ENCODE peak calls at places on chromosome 21, in four cellular contexts. C is K562, V is HL-60, L is GM12878. K is an unnamed sample.

GRCh38 chr21:42061195-42061865 is 9.8 kb upstream of the UMODL1 start:
- DNase-seq in C (no peak), V (peak), L (peak), K (peak)

GRCh38 chr21:39660191-39660590 is 47.5 kb downstream of the B3GALT5 start:
- DNase-seq in C (no peak), V (no peak), L (no peak), K (no peak)

GRCh38 chr21:44532712-44533111 is 7.3 kb downstream of the KRTAP10-1 start:
- DNase-seq in C (no peak), V (no peak), L (no peak), K (no peak)

GRCh38 chr21:15219866-15220265 is 155.1 kb upstream of the NRIP1 start:
- DNase-seq in C (no peak), V (no peak), L (no peak), K (no peak)

GRCh38 chr21:21463456-21463855 is 465.2 kb downstream of the NCAM2 start:
- DNase-seq in C (no peak), V (no peak), L (no peak), K (no peak)

GRCh38 chr21:41750532-41751151 is 16.2 kb downstream of the RIPK4 start:
- DNase-seq in C (no peak), V (no peak), L (no peak), K (no peak)

GRCh38 chr21:38987551-38988210 is 182.0 kb downstream of the ETS2 start:
- DNase-seq in C (no peak), V (no peak), L (no peak), K (no peak)

GRCh38 chr21:45335761-45336534 is 48.3 kb upstream of the POFUT2 start:
- DNase-seq in C (no peak), V (no peak), L (no peak), K (no peak)

GRCh38 chr21:17818158-17819113 is 720 bp downstream of the C21orf91 start:
- DNase-seq in C (no peak), V (peak), L (no peak), K (peak)

GRCh38 chr21:39533545-39534226 is 79.1 kb upstream of the B3GALT5 start:
- DNase-seq in C (no peak), V (no peak), L (no peak), K (no peak)

GRCh38 chr21:37579356-37579755 is 212.8 kb downstream of the DYRK1A start:
- DNase-seq in C (no peak), V (no peak), L (no peak), K (no peak)

GRCh38 chr21:16913010-16913409 is 599.8 kb upstream of the CXADR start:
- DNase-seq in C (no peak), V (no peak), L (no peak), K (no peak)

GRCh38 chr21:43370091-43370658 is 56.8 kb downstream of the SIK1 start:
- DNase-seq in C (no peak), V (no peak), L (no peak), K (no peak)

GRCh38 chr21:44618909-44619308 is 7.0 kb downstream of the KRTAP10-8 start:
- DNase-seq in C (no peak), V (no peak), L (no peak), K (no peak)

GRCh38 chr21:36551326-36551725 is 71.4 kb upstream of the CLDN14 start:
- DNase-seq in C (no peak), V (no peak), L (no peak), K (no peak)

GRCh38 chr21:36550761-36551160 is 70.8 kb upstream of the CLDN14 start:
- DNase-seq in C (no peak), V (no peak), L (no peak), K (no peak)

GRCh38 chr21:36552458-36552800 is 72.5 kb upstream of the CLDN14 start:
- DNase-seq in C (no peak), V (no peak), L (no peak), K (no peak)

GRCh38 chr21:36553406-36553805 is 73.5 kb upstream of the CLDN14 start:
- DNase-seq in C (no peak), V (no peak), L (no peak), K (no peak)

GRCh38 chr21:36551731-36552457 is 72.0 kb upstream of the CLDN14 start:
- DNase-seq in C (no peak), V (no peak), L (no peak), K (no peak)
- TF ChIP-seq SPI1 in C (no peak), V (no peak), L (no peak), K (no peak)

DNA sequence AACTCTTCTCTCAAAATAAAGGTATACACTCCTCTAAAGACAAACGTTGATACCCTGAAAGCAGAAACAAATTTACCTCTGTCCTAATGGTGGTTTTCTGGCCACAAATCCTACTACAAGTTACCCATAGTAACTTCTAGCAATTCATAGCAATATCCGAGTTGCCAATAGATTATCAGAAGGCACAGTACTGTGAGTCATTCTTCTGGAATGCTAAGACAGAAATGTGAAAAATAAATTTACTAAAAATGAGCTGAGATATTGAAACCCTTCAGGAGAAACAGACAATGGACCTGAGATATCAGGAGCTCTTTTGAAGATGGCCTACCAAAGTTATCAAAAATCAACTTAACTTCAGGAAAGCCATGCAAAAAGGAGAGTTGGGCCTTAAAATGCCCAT is 715.0 kb upstream of the ADAMTS5 start:
- DNase-seq in C (no peak), V (no peak), L (no peak), K (no peak)
- TF ChIP-seq SPI1 in C (no peak), V (no peak), L (no peak), K (no peak)

GRCh38 chr21:32735524-32735923 is 7.7 kb upstream of the SYNJ1 start:
- DNase-seq in C (no peak), V (no peak), L (no peak), K (no peak)
- TF ChIP-seq SPI1 in C (no peak), V (no peak), L (no peak), K (no peak)

GRCh38 chr21:32533611-32534010 is 51.7 kb downstream of the TCP10L start:
- DNase-seq in C (no peak), V (no peak), L (no peak), K (no peak)

GRCh38 chr21:32532636-32533035 is 52.7 kb downstream of the TCP10L start:
- DNase-seq in C (no peak), V (no peak), L (no peak), K (no peak)

GRCh38 chr21:32525282-32525681 is 60.0 kb downstream of the TCP10L start:
- DNase-seq in C (no peak), V (no peak), L (no peak), K (no peak)

GRCh38 chr21:32533053-32533452 is 52.3 kb downstream of the TCP10L start:
- DNase-seq in C (no peak), V (no peak), L (no peak), K (no peak)

DNA sequence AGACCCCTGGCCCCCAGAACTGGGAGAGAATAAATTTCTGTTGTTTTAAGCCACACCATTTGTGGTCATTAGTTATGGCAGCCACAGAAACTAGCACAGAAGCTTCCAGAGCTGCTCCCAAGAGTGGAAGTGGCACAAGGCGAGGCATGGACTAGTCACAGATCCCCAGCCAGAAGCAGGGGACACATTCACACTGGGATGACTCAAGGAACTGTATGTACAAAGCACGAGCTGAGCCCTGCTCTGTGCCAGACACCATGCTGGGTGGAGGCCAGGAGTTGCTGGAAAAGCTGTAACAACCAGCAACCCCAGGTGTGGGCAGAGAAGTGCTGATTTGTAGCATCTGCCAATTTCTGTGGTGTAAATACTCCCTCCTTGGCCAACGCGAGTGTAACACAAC is 55.6 kb downstream of the TCP10L start:
- DNase-seq in C (no peak), V (no peak), L (no peak), K (no peak)
- TF ChIP-seq SPI1 in C (no peak), V (no peak), L (no peak), K (no peak)

GRCh38 chr21:35646606-35647005 is 413.7 kb downstream of the SETD4 start:
- DNase-seq in C (no peak), V (no peak), L (no peak), K (no peak)
- TF ChIP-seq SPI1 in C (no peak), V (no peak), L (no peak), K (no peak)

GRCh38 chr21:28543975-28544374 is 448.7 kb downstream of the LTN1 start:
- DNase-seq in C (no peak), V (no peak), L (no peak), K (no peak)
- TF ChIP-seq SPI1 in C (no peak), V (no peak), L (no peak), K (no peak)

DNA sequence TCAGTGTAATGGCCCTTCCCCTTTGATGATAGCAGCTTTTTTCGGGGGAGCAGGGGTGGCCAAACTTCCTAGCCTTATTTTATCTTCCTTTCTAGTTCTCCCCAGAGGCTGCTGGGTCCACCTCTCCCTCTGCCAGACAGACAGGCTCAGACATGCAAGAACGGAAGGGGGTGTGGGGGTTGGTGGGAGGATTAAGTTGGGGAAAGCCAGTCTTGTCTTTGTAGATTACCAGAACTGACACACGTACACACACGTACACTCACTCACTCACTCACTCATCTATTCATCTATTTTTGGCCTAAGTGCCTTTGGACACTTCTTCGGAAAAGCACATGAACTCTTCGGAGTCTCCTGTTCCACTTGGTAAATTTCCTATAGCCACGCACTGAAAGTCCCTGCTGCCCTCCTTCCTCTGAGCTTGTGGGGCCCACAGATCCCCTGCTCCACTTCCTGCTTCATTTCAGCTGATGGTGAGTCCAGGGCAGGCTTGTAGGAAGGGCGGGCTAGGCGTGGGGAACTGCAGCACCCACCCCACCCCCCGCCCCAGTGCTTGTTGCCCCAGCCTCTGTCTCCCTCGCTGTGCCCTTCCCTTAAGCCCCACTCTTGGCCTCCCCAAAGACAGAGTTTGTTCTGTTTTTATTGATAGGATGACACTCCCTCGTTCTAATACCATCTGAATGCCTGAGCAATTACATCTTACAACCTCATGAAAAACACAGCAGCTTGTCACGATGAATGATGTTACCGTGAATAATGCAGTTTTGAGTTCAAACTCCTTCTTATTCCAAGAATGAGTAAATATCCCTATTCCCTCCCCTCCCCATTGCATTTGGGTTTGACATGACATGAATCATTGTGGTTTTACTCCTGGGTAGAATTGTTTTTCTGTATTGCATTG is 60.7 kb upstream of the ATP5PO start:
- DNase-seq in C (peak), V (peak), L (peak), K (no peak)
- TF ChIP-seq SPI1 in C (peak), V (peak), L (peak), K (peak)

GRCh38 chr21:46424621-46425020 is 34.1 kb upstream of the DIP2A start:
- DNase-seq in C (no peak), V (no peak), L (no peak), K (no peak)
- TF ChIP-seq SPI1 in C (no peak), V (no peak), L (no peak), K (no peak)

GRCh38 chr21:31501921-31502320 is 157.6 kb upstream of the SOD1 start:
- DNase-seq in C (no peak), V (no peak), L (no peak), K (no peak)

GRCh38 chr21:31505975-31506374 is 153.5 kb upstream of the SOD1 start:
- DNase-seq in C (no peak), V (no peak), L (no peak), K (no peak)

GRCh38 chr21:31502537-31503143 is 156.9 kb upstream of the SOD1 start:
- DNase-seq in C (no peak), V (no peak), L (no peak), K (no peak)

GRCh38 chr21:31503467-31503866 is 156.0 kb upstream of the SOD1 start:
- DNase-seq in C (no peak), V (no peak), L (no peak), K (no peak)

DNA sequence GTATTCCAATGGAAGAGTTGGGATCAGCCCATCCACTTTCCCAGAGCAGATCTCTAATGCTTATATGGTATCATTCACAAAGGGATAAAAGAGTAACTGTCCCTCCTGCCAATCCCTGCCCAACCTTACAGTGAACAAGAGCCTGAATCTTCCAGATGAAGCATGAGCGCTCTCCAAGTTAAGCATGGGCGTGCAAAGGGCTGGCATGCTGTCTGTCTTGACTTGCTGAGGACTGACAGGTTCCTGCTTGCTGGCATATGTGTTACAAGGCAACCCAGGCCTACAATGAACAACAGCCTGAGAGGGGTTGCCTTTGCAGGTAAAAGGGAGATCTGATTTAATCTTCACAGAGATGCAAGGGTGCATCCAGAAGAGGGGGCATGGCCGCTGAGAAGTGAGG is 155.6 kb upstream of the SOD1 start:
- DNase-seq in C (no peak), V (no peak), L (no peak), K (no peak)
- TF ChIP-seq SPI1 in C (no peak), V (no peak), L (no peak), K (no peak)

K was measured in GM12891.